ENCODE peak calls at places on chromosomes 6 and 20, in four cellular contexts. One of them, this sample, is unnamed.

GRCh38 chr6:130697661-130698535 is 129.3 kb upstream of the SMLR1 start:
- DNase-seq in K562: peak
- DNase-seq in SK-N-SH: peak
- DNase-seq in stomach: peak
- DNase-seq in this sample: no peak

GRCh38 chr6:33147807-33148666 is 44.2 kb downstream of the COL11A2 start:
- DNase-seq in stomach: no peak
- DNase-seq in SK-N-SH: peak
- DNase-seq in K562: peak
- DNase-seq in this sample: peak

GRCh38 chr6:151388997-151389639 is 2.2 kb downstream of the ZBTB2 start:
- DNase-seq in K562: no peak
- DNase-seq in SK-N-SH: no peak
- DNase-seq in stomach: no peak
- DNase-seq in this sample: no peak

GRCh38 chr6:161423271-161423670 is 149.4 kb upstream of the AGPAT4 start:
- DNase-seq in SK-N-SH: no peak
- DNase-seq in stomach: no peak
- DNase-seq in K562: no peak
- DNase-seq in this sample: no peak

GRCh38 chr6:134201716-134202115 is 116.2 kb downstream of the SGK1 start:
- DNase-seq in K562: no peak
- DNase-seq in SK-N-SH: no peak
- DNase-seq in stomach: no peak
- DNase-seq in this sample: no peak

GRCh38 chr6:18432180-18432579 is 45.0 kb downstream of the RNF144B start:
- DNase-seq in stomach: no peak
- DNase-seq in SK-N-SH: no peak
- DNase-seq in K562: no peak
- DNase-seq in this sample: no peak

GRCh38 chr6:39929039-39929732 is 5.1 kb downstream of the MOCS1 start:
- DNase-seq in stomach: no peak
- DNase-seq in SK-N-SH: no peak
- DNase-seq in K562: no peak
- DNase-seq in this sample: no peak

GRCh38 chr20:36672991-36673390 is 27.0 kb upstream of the SLA2 start:
- DNase-seq in K562: no peak
- DNase-seq in SK-N-SH: no peak
- DNase-seq in stomach: no peak
- DNase-seq in this sample: no peak

GRCh38 chr6:45415315-45415714 is 37.6 kb upstream of the SUPT3H start:
- DNase-seq in K562: no peak
- DNase-seq in stomach: no peak
- DNase-seq in SK-N-SH: no peak
- DNase-seq in this sample: no peak

GRCh38 chr6:57310817-57311157 is 6.6 kb upstream of the PRIM2 start:
- DNase-seq in K562: no peak
- DNase-seq in SK-N-SH: no peak
- DNase-seq in stomach: no peak
- DNase-seq in this sample: no peak

GRCh38 chr6:137866200-137866913 is 702 bp upstream of the TNFAIP3 start:
- DNase-seq in SK-N-SH: no peak
- DNase-seq in stomach: no peak
- DNase-seq in K562: peak
- DNase-seq in this sample: peak

GRCh38 chr6:33987531-33988021 is 158.3 kb downstream of the GRM4 start:
- DNase-seq in SK-N-SH: no peak
- DNase-seq in K562: no peak
- DNase-seq in stomach: peak
- DNase-seq in this sample: no peak

GRCh38 chr20:48051810-48052491 is 266.7 kb upstream of the SULF2 start:
- DNase-seq in K562: no peak
- DNase-seq in stomach: no peak
- DNase-seq in SK-N-SH: peak
- DNase-seq in this sample: no peak

GRCh38 chr20:57919059-57919458 is 209.2 kb upstream of the PMEPA1 start:
- DNase-seq in SK-N-SH: no peak
- DNase-seq in stomach: no peak
- DNase-seq in K562: no peak
- DNase-seq in this sample: no peak

GRCh38 chr6:149060985-149061760 is 256.3 kb upstream of the TAB2 start:
- DNase-seq in K562: no peak
- DNase-seq in stomach: peak
- DNase-seq in SK-N-SH: peak
- DNase-seq in this sample: no peak

GRCh38 chr20:14142171-14142570 is 146.9 kb downstream of the MACROD2 start:
- DNase-seq in SK-N-SH: peak
- DNase-seq in K562: no peak
- DNase-seq in stomach: peak
- DNase-seq in this sample: peak

GRCh38 chr6:1608976-1609661 is 596 bp upstream of the FOXC1 start:
- DNase-seq in K562: no peak
- DNase-seq in stomach: no peak
- DNase-seq in SK-N-SH: peak
- DNase-seq in this sample: no peak

GRCh38 chr20:59078231-59078630 is 35.6 kb upstream of the PRELID3B start:
- DNase-seq in stomach: no peak
- DNase-seq in K562: no peak
- DNase-seq in SK-N-SH: no peak
- DNase-seq in this sample: no peak

GRCh38 chr6:84353459-84354423 is 126.3 kb upstream of the CEP162 start:
- DNase-seq in K562: no peak
- DNase-seq in stomach: no peak
- DNase-seq in SK-N-SH: no peak
- DNase-seq in this sample: no peak

GRCh38 chr20:41138527-41139226 is 1.3 kb downstream of the PLCG1 start:
- DNase-seq in SK-N-SH: peak
- DNase-seq in stomach: no peak
- DNase-seq in K562: no peak
- DNase-seq in this sample: no peak

GRCh38 chr6:96542702-96543101 is 20.2 kb upstream of the FHL5 start:
- DNase-seq in stomach: no peak
- DNase-seq in SK-N-SH: no peak
- DNase-seq in K562: peak
- DNase-seq in this sample: no peak

GRCh38 chr6:47230579-47230978 is 79.1 kb downstream of the TNFRSF21 start:
- DNase-seq in SK-N-SH: no peak
- DNase-seq in K562: no peak
- DNase-seq in stomach: no peak
- DNase-seq in this sample: no peak

GRCh38 chr6:25056130-25056529 is 120.4 kb upstream of the RIPOR2 start:
- DNase-seq in stomach: no peak
- DNase-seq in K562: no peak
- DNase-seq in SK-N-SH: no peak
- DNase-seq in this sample: no peak

GRCh38 chr20:46558511-46558959 is 8.1 kb upstream of the OCSTAMP start:
- DNase-seq in stomach: peak
- DNase-seq in K562: no peak
- DNase-seq in SK-N-SH: no peak
- DNase-seq in this sample: no peak

GRCh38 chr20:63150391-63150898 is 65.5 kb downstream of the YTHDF1 start:
- DNase-seq in K562: no peak
- DNase-seq in SK-N-SH: no peak
- DNase-seq in stomach: no peak
- DNase-seq in this sample: no peak

GRCh38 chr6:11712760-11713159 is 65.8 kb downstream of the ADTRP start:
- DNase-seq in stomach: no peak
- DNase-seq in K562: no peak
- DNase-seq in SK-N-SH: no peak
- DNase-seq in this sample: peak

GRCh38 chr6:29951882-29952281 is 9.6 kb downstream of the HLA-A start:
- DNase-seq in stomach: no peak
- DNase-seq in K562: no peak
- DNase-seq in SK-N-SH: no peak
- DNase-seq in this sample: no peak

GRCh38 chr6:146594495-146594894 is 4.3 kb upstream of the ADGB start:
- DNase-seq in stomach: no peak
- DNase-seq in K562: no peak
- DNase-seq in SK-N-SH: no peak
- DNase-seq in this sample: no peak

GRCh38 chr20:41151134-41151869 is 14.0 kb downstream of the PLCG1 start:
- DNase-seq in K562: no peak
- DNase-seq in SK-N-SH: no peak
- DNase-seq in stomach: no peak
- DNase-seq in this sample: no peak

GRCh38 chr6:26158581-26159416 is 71.6 kb downstream of the HFE start:
- DNase-seq in SK-N-SH: no peak
- DNase-seq in K562: peak
- DNase-seq in stomach: peak
- DNase-seq in this sample: no peak
- H3K27ac ChIP-seq in SK-N-SH: peak
- H3K27ac ChIP-seq in K562: peak
- H3K27ac ChIP-seq in stomach: peak
- H3K27ac ChIP-seq in this sample: peak

DNA sequence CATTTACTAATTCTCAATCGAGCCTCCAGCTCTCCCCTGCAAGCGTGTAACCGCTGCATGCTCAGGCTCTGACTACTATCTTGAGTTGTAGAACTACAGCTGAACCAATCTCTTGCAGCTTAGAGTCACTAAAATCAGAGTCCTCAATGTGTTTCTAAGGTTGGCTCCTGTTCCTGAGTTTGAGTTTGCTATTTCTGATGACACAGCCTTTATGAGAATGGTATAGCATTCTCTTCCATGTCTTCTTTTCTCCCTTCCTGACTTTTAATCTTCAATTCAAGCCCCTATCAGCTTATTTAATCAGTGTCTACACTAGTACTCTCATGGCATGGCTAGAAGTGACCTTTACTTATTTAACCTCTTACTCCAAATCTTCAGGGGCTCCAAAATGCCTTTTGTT is 65.5 kb downstream of the PPP1R3G start:
- DNase-seq in K562: no peak
- DNase-seq in SK-N-SH: no peak
- DNase-seq in stomach: no peak
- DNase-seq in this sample: no peak
- TF ChIP-seq EP300 in K562: no peak
- TF ChIP-seq EP300 in SK-N-SH: no peak
- TF ChIP-seq EP300 in stomach: no peak
- TF ChIP-seq EP300 in this sample: no peak

GRCh38 chr6:53363341-53364079 is 14.8 kb upstream of the ELOVL5 start:
- DNase-seq in stomach: no peak
- DNase-seq in SK-N-SH: no peak
- DNase-seq in K562: no peak
- DNase-seq in this sample: no peak
- TF ChIP-seq CTCF in stomach: no peak
- TF ChIP-seq CTCF in SK-N-SH: no peak
- TF ChIP-seq CTCF in K562: no peak
- TF ChIP-seq CTCF in this sample: no peak

GRCh38 chr6:38052035-38052434 is 232.5 kb downstream of the ZFAND3 start:
- DNase-seq in K562: no peak
- DNase-seq in SK-N-SH: no peak
- DNase-seq in stomach: no peak
- DNase-seq in this sample: no peak
- H3K27ac ChIP-seq in K562: no peak
- H3K27ac ChIP-seq in SK-N-SH: no peak
- H3K27ac ChIP-seq in stomach: no peak
- H3K27ac ChIP-seq in this sample: no peak

GRCh38 chr6:156901309-156902019 is 124.3 kb downstream of the ARID1B start:
- DNase-seq in K562: no peak
- DNase-seq in SK-N-SH: peak
- DNase-seq in stomach: no peak
- DNase-seq in this sample: no peak
- TF ChIP-seq EP300 in K562: no peak
- TF ChIP-seq EP300 in SK-N-SH: no peak
- TF ChIP-seq EP300 in stomach: no peak
- TF ChIP-seq EP300 in this sample: no peak

GRCh38 chr6:76634695-76635094 is 562.2 kb upstream of the IMPG1 start:
- DNase-seq in K562: no peak
- DNase-seq in stomach: no peak
- DNase-seq in SK-N-SH: no peak
- DNase-seq in this sample: no peak
- TF ChIP-seq CTCF in K562: no peak
- TF ChIP-seq CTCF in stomach: no peak
- TF ChIP-seq CTCF in SK-N-SH: no peak
- TF ChIP-seq CTCF in this sample: no peak

GRCh38 chr20:31675828-31676533 is 38.3 kb downstream of the COX4I2 start:
- DNase-seq in K562: peak
- DNase-seq in SK-N-SH: no peak
- DNase-seq in stomach: no peak
- DNase-seq in this sample: no peak

GRCh38 chr20:31676534-31677030 is 38.9 kb downstream of the COX4I2 start:
- DNase-seq in K562: peak
- DNase-seq in SK-N-SH: no peak
- DNase-seq in stomach: no peak
- DNase-seq in this sample: no peak

GRCh38 chr20:31679357-31680285 is 41.9 kb downstream of the COX4I2 start:
- DNase-seq in K562: no peak
- DNase-seq in stomach: no peak
- DNase-seq in SK-N-SH: no peak
- DNase-seq in this sample: no peak

GRCh38 chr20:31678389-31679356 is 41.0 kb downstream of the COX4I2 start:
- DNase-seq in stomach: peak
- DNase-seq in K562: no peak
- DNase-seq in SK-N-SH: no peak
- DNase-seq in this sample: no peak

DNA sequence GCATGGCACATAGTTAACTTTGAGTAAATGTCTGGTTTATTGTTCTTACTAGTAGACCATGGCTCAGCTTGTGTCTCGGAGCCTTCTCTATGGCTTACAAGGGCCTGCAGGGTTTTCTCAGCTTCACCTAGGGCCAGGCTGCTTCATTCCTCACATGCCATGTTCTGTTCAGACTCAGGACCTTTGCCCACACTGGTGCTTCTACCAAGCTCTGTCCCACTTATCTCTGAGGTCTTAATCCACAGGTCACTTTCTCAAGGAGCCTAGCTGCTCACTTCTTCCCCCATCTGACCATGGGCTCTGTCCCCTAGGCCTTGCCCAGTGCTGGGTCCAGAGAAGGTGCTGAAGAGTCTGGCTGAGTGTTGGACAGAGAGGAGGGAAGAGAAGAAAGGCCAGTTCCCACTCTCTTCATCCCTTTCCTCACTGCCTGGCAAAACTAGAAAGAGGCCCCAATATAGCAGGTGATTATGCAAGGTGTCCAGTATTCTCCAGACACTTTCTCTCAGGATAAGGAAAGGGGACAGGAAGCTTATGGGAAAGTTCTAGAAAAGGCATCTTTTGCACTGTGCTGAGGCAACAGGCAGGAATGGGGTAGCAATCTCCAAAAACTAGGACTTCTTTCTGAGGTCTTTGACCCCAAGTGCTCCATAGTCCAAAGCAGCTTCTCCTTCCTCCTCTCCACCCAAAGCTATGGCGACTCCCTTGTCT is 40.0 kb downstream of the COX4I2 start:
- DNase-seq in stomach: no peak
- DNase-seq in K562: peak
- DNase-seq in SK-N-SH: no peak
- DNase-seq in this sample: no peak
- H3K27ac ChIP-seq in stomach: peak
- H3K27ac ChIP-seq in K562: peak
- H3K27ac ChIP-seq in SK-N-SH: peak
- H3K27ac ChIP-seq in this sample: no peak

This sample was measured in tibial nerve.